ENCODE peak calls at places on chromosomes 2 and 18, in ten cellular contexts. V, W, K, X, Y, Z, J, N, Q and C are unnamed samples. For H3K36me3, the result is how much of the 10 kb centered on the place peaks cover.

GRCh38 chr18:55500316-55501086 is 87.5 kb downstream of the TCF4 start:
- DNase-seq in V (peak), Y (no peak), K (no peak), X (no peak), J (no peak), Q (no peak), N (no peak), Z (no peak), W (no peak), C (no peak)

GRCh38 chr2:46873632-46874068 is 42.0 kb downstream of the MCFD2 start:
- DNase-seq in Y (peak), J (peak), W (peak), Z (peak), K (peak), Q (peak), X (peak), V (peak), N (peak), C (peak)

GRCh38 chr2:46392561-46393351 is 86.6 kb upstream of the TMEM247 start:
- DNase-seq in Z (no peak), W (no peak), X (no peak), Q (no peak), J (no peak), V (no peak), K (no peak), Y (no peak), N (no peak), C (no peak)

GRCh38 chr2:165837122-165837521 is 43.1 kb upstream of the GALNT3 start:
- DNase-seq in J (no peak), X (no peak), Y (no peak), N (no peak), W (no peak), V (peak), K (no peak), Q (no peak), Z (no peak), C (no peak)

GRCh38 chr2:62219407-62220159 is 23.7 kb downstream of the B3GNT2 start:
- DNase-seq in V (no peak), Z (no peak), J (no peak), Q (no peak), W (no peak), K (no peak), Y (no peak), X (no peak), N (no peak), C (no peak)

GRCh38 chr18:76713432-76713831 is 108.9 kb upstream of the ZNF236 start:
- DNase-seq in V (no peak), W (no peak), N (no peak), Q (no peak), Y (no peak), Z (no peak), J (no peak), K (no peak), X (no peak), C (no peak)

GRCh38 chr2:101776172-101777043 is 78.9 kb downstream of the MAP4K4 start:
- DNase-seq in J (peak), W (no peak), V (no peak), Z (no peak), Q (no peak), K (no peak), N (no peak), Y (no peak), X (peak), C (no peak)

GRCh38 chr2:202009563-202009962 is 24.1 kb upstream of the FZD7 start:
- DNase-seq in N (no peak), Z (no peak), K (no peak), J (no peak), W (no peak), Y (no peak), X (no peak), V (no peak), Q (no peak), C (no peak)

GRCh38 chr2:82344670-82345069 is 2040.1 kb upstream of the LRRTM1 start:
- DNase-seq in Y (no peak), K (no peak), N (no peak), J (no peak), Z (no peak), V (no peak), Q (no peak), X (peak), W (no peak), C (no peak)

GRCh38 chr2:8525582-8526402 is 156.1 kb upstream of the ID2 start:
- DNase-seq in Q (peak), W (peak), Y (peak), K (peak), V (peak), N (peak), X (peak), Z (peak), J (peak), C (peak)

GRCh38 chr2:62382757-62383156 is 123.2 kb downstream of the TMEM17 start:
- DNase-seq in Z (no peak), Q (no peak), V (peak), Y (no peak), W (no peak), J (no peak), K (no peak), X (no peak), N (no peak), C (no peak)

GRCh38 chr2:44826601-44827000 is 114.9 kb upstream of the SIX3 start:
- DNase-seq in Q (no peak), Z (no peak), J (no peak), V (no peak), W (no peak), Y (no peak), N (no peak), X (no peak), K (no peak), C (no peak)

GRCh38 chr2:974454-974853 is 23.8 kb downstream of the SNTG2 start:
- DNase-seq in Y (no peak), X (no peak), Z (no peak), Q (no peak), V (no peak), K (no peak), N (no peak), W (no peak), J (no peak), C (no peak)

GRCh38 chr2:8986327-8986976 is 17.0 kb downstream of the MBOAT2 start:
- DNase-seq in X (peak), K (no peak), Y (no peak), N (no peak), J (no peak), Z (no peak), V (no peak), Q (no peak), W (no peak), C (no peak)

GRCh38 chr2:790634-791245 is 113.5 kb upstream of the TMEM18 start:
- DNase-seq in J (peak), W (no peak), V (no peak), Q (no peak), X (no peak), Z (no peak), K (no peak), N (no peak), Y (no peak), C (no peak)

GRCh38 chr2:210287301-210287700 is 27.7 kb downstream of the MYL1 start:
- DNase-seq in V (no peak), J (no peak), X (no peak), Y (no peak), N (no peak), K (no peak), W (no peak), Z (no peak), Q (no peak), C (no peak)

GRCh38 chr2:85503611-85504433 is 35.1 kb upstream of the MAT2A start:
- DNase-seq in J (no peak), V (peak), W (peak), N (no peak), Z (no peak), X (no peak), Y (no peak), K (no peak), Q (no peak), C (no peak)

GRCh38 chr2:65377556-65378307 is 54.7 kb downstream of the SPRED2 start:
- DNase-seq in K (no peak), Y (no peak), N (no peak), V (peak), X (peak), Q (no peak), W (no peak), Z (peak), J (peak), C (no peak)

GRCh38 chr2:214547931-214548330 is 137.1 kb downstream of the VWC2L start:
- DNase-seq in W (no peak), Z (no peak), Y (no peak), J (no peak), V (no peak), X (no peak), K (no peak), N (no peak), Q (no peak), C (no peak)

GRCh38 chr2:226063704-226064390 is 664.3 kb downstream of the NYAP2 start:
- DNase-seq in V (peak), J (no peak), X (no peak), Q (no peak), K (no peak), N (no peak), Z (no peak), W (no peak), Y (no peak), C (no peak)

GRCh38 chr2:119230630-119231185 is 7.1 kb downstream of the STEAP3 start:
- DNase-seq in J (no peak), Z (no peak), K (no peak), X (no peak), Q (no peak), W (no peak), N (no peak), V (peak), Y (no peak), C (no peak)

GRCh38 chr2:138275881-138276280 is 225.7 kb upstream of the SPOPL start:
- DNase-seq in Z (no peak), V (peak), K (no peak), W (no peak), J (no peak), Y (no peak), N (no peak), X (no peak), Q (no peak), C (no peak)

GRCh38 chr18:77087391-77088141 is 45.0 kb downstream of the MBP start:
- DNase-seq in Q (no peak), Z (peak), N (peak), W (peak), V (no peak), Y (peak), J (peak), K (no peak), X (no peak), C (peak)

GRCh38 chr2:221500501-221501209 is 71.4 kb downstream of the EPHA4 start:
- DNase-seq in X (no peak), K (no peak), V (no peak), N (no peak), Q (no peak), Y (no peak), W (no peak), J (no peak), Z (no peak), C (no peak)

GRCh38 chr2:221501883-221502269 is 70.2 kb downstream of the EPHA4 start:
- DNase-seq in W (no peak), K (no peak), V (no peak), Z (no peak), X (no peak), N (no peak), J (no peak), Y (no peak), Q (no peak), C (no peak)

GRCh38 chr2:221501210-221501882 is 70.8 kb downstream of the EPHA4 start:
- DNase-seq in Z (no peak), Q (no peak), J (no peak), X (no peak), W (no peak), N (no peak), K (no peak), Y (no peak), V (peak), C (no peak)

GRCh38 chr2:221503965-221504364 is 68.1 kb downstream of the EPHA4 start:
- DNase-seq in K (no peak), Y (no peak), J (no peak), Z (no peak), W (no peak), V (no peak), X (no peak), Q (no peak), N (no peak), C (no peak)

DNA sequence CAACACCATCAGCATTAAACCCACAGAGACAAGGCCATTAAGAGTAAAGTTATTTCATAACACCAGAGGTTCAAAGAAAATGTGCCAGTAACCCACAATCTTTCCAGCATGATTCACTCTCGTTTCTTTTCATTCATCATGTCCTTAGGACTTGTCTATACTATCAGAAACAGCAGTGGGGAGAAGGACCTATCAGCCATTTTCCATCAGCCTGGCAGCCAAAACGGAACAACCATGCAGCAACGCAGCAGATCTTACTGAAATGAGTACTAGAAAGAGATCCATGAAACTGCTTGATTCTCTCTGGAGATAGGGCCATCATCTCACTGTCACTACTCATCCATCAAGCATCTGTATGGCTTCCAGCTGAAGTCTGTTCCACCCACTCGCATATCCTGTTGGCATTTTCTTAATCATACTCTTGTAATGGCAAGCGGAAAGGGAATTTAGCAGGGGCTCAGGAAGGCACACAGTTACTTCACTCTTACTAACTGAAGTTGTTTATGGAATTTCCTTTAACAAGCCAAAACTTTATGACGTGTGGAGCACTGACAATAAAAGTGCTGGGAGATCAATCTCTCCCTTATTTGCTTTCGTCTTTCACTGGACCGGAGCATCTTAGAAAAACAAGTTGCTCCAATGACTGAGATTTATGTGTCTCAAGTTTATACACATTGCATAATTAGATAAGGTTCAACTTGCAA is 69.7 kb downstream of the EPHA4 start:
- DNase-seq in W (no peak), K (no peak), Q (no peak), J (no peak), Y (no peak), V (peak), Z (no peak), X (no peak), N (no peak), C (no peak)
- TF ChIP-seq POLR2A in W (no peak), K (no peak), Q (no peak), J (no peak), Y (no peak), V (no peak), Z (no peak), X (no peak), N (no peak), C (no peak)

DNA sequence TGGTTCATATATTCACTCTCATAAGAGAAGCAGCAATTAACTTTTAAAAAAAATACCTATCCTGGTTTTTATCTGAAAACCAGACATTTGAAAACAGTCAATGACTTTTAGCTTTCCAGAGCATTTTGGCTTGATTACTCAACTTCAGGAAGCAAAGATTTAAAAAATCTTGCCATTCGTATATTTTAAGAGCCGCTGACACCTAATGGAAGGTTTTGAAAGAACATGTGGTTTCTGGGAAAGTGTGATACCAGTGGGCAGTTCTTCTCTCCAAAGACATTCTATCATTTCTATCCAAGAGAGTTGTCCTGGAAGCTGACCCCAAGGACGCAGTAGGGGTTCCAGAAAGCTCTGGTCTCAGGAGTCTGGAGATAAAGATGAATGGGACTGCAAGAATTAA is 234.7 kb downstream of the TTC32 start:
- DNase-seq in Y (no peak), X (no peak), K (no peak), V (peak), J (no peak), Z (no peak), W (no peak), N (no peak), Q (no peak), C (no peak)
- TF ChIP-seq CTCF in Y (no peak), X (no peak), K (no peak), V (peak), J (peak), Z (peak), W (no peak), N (no peak), Q (no peak), C (no peak)

DNA sequence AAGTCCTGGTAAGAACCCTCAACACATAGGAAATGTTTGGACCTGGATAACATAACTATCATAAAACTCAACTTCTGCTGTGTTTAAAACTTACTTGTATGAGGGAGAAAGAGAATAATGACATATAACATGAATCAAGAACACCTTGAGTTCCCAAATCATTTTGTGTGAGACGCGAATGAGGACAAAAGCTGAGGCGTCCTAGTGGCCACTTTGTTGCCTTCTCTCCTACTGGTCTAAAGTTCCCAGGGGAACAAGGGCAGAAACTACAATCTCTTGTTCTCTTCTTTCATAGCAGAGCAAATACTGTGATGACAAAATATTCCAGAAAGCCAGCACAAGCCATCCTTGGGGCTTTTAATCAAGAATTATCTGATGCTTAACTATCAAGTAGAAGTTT is 8.3 kb upstream of the LCT start:
- DNase-seq in J (no peak), K (no peak), V (no peak), N (no peak), Z (no peak), Q (no peak), X (no peak), W (no peak), Y (no peak), C (no peak)
- H3K36me3 ChIP-seq in J (half or more), K (under half), V (under half), N (under half), Z (under half), Q (under half), X (half or more), W (under half), Y (under half), C (under half)

GRCh38 chr2:84458436-84459027 is 548 bp downstream of the SUCLG1 start:
- DNase-seq in Y (peak), W (no peak), V (peak), J (peak), Q (no peak), Z (peak), K (peak), X (peak), N (no peak), C (no peak)

GRCh38 chr2:84461310-84461709 is 2.2 kb upstream of the SUCLG1 start:
- DNase-seq in Q (no peak), W (no peak), N (no peak), Z (no peak), K (no peak), Y (no peak), X (no peak), V (no peak), J (no peak), C (no peak)

GRCh38 chr2:84459944-84460429 is 907 bp upstream of the SUCLG1 start:
- DNase-seq in Y (no peak), J (no peak), K (no peak), N (no peak), Z (no peak), X (no peak), V (no peak), W (no peak), Q (no peak), C (no peak)

GRCh38 chr2:84454581-84454980 is 4.5 kb downstream of the SUCLG1 start:
- DNase-seq in J (no peak), X (no peak), V (no peak), N (no peak), W (no peak), K (no peak), Y (no peak), Q (no peak), Z (no peak), C (no peak)

DNA sequence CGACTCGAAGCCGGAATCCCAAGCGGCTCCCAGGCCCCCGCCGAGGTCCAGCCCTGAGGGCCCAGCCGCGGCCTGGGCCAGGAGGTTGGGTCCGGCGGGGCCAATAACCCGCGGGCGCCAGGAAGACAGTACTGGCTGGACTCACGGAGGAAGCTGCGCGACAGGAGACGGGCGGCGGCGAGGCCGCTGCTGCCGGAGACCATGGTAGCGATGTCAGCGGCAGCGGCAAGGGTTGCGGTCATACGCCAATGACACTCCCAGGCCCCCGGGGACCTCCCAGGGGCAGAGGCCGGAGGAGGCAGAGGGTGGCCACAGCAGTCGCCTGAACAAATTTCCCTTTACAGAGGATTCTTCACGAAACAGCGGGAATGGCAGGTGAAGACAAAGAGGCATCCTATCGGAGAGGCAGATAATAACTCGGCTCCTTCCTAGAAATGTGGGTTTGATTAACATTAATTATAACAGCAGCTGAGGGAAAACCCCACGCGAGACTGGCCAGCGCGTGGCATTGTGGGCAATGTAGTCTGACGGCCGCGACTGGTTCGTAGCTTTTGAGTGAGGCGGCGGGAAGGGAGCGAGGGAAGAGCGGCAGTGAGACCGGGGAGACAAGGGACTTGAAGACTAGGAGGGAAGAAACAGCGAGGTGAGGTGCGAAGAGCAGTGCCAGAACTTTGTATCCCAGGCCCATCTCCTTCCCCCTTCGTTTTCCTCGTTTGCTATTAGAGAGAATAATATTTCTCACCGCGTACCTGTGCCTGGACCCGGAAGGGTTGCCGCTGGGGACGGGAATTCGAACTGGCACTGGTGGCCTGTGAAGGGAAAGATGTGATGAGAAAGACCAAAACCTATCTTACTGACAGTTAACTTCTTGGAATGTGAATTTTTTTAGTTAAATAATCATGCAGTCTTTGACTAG is at the start of gene SUCLG1:
- DNase-seq in X (peak), Q (peak), Y (peak), W (peak), V (peak), Z (peak), K (peak), N (peak), J (peak), C (peak)
- TF ChIP-seq POLR2A in X (peak), Q (peak), Y (peak), W (peak), V (peak), Z (peak), K (no peak), N (peak), J (no peak), C (peak)

GRCh38 chr2:121977326-121977725 is 221.9 kb downstream of the TSN start:
- DNase-seq in Z (no peak), V (no peak), Q (no peak), W (no peak), N (no peak), Y (no peak), K (no peak), X (no peak), J (no peak), C (no peak)

GRCh38 chr2:121969766-121970639 is 214.6 kb downstream of the TSN start:
- DNase-seq in Y (no peak), N (no peak), Z (no peak), J (no peak), W (no peak), V (no peak), K (no peak), Q (no peak), X (no peak), C (no peak)

GRCh38 chr2:121972203-121972602 is 216.8 kb downstream of the TSN start:
- DNase-seq in K (no peak), N (no peak), W (no peak), J (no peak), Y (no peak), Q (no peak), X (no peak), Z (no peak), V (no peak), C (no peak)

GRCh38 chr2:121976912-121977311 is 221.5 kb downstream of the TSN start:
- DNase-seq in Z (no peak), Y (no peak), J (no peak), K (no peak), Q (no peak), W (no peak), V (no peak), X (no peak), N (no peak), C (no peak)

GRCh38 chr2:121974919-121975654 is 219.6 kb downstream of the TSN start:
- DNase-seq in N (peak), Z (peak), Y (no peak), Q (peak), K (peak), W (peak), V (peak), X (peak), J (peak), C (peak)
- TF ChIP-seq CTCF in N (peak), Z (peak), Y (no peak), Q (peak), K (peak), W (peak), V (peak), X (peak), J (peak), C (peak)

GRCh38 chr2:233464056-233464455 is 102.5 kb downstream of the USP40 start:
- DNase-seq in V (no peak), J (peak), Z (no peak), Y (peak), Q (no peak), W (no peak), X (no peak), K (no peak), N (no peak), C (no peak)
- H3K36me3 ChIP-seq in V (under half), J (half or more), Z (under half), Y (under half), Q (under half), W (under half), X (under half), K (under half), N (under half), C (under half)

GRCh38 chr2:38439807-38440300 is 62.8 kb upstream of the ATL2 start:
- DNase-seq in V (no peak), K (no peak), X (no peak), Q (no peak), J (no peak), Y (no peak), Z (no peak), W (no peak), N (no peak), C (no peak)
- TF ChIP-seq POLR2A in V (no peak), K (no peak), X (no peak), Q (no peak), J (no peak), Y (no peak), Z (no peak), W (no peak), N (no peak), C (no peak)